ENCODE peak calls at places on chromosomes 5 and 9, in four cellular contexts. M, F, V and Q are unnamed samples.

GRCh38 chr9:127311239-127311741 is 46.7 kb downstream of the GARNL3 start:
- DNase-seq in M (no peak), F (peak; percentile 24), V (peak; percentile 71), Q (no peak)

GRCh38 chr5:113047234-113047633 is 70.6 kb downstream of the DCP2 start:
- DNase-seq in M (peak; percentile 73), F (no peak), V (peak; percentile 84), Q (no peak)

GRCh38 chr9:135661801-135662560 is 1.1 kb upstream of the LCN9 start:
- DNase-seq in M (no peak), F (no peak), V (no peak), Q (no peak)

GRCh38 chr9:133048595-133048994 is 13.2 kb upstream of the CEL start:
- DNase-seq in M (no peak), F (no peak), V (no peak), Q (no peak)

GRCh38 chr5:138212828-138213160 is 329 bp downstream of the CDC23 start:
- DNase-seq in M (no peak), F (no peak), V (no peak), Q (no peak)

GRCh38 chr5:41863871-41864486 is 6.2 kb downstream of the OXCT1 start:
- DNase-seq in M (no peak), F (no peak), V (peak; percentile 50), Q (no peak)

GRCh38 chr9:110844121-110844520 is 175.5 kb downstream of the MUSK start:
- DNase-seq in M (no peak), F (no peak), V (peak; percentile 9), Q (no peak)

GRCh38 chr9:129008469-129008965 is 19.6 kb downstream of the SH3GLB2 start:
- DNase-seq in M (no peak), F (no peak), V (no peak), Q (no peak)

GRCh38 chr5:67773439-67773988 is 442.0 kb upstream of the PIK3R1 start:
- DNase-seq in M (no peak), F (no peak), V (peak; percentile 96), Q (no peak)

GRCh38 chr5:89313804-89314588 is 431.0 kb upstream of the MEF2C start:
- DNase-seq in M (peak; percentile 75), F (no peak), V (peak; percentile 99), Q (peak; percentile 97)

DNA sequence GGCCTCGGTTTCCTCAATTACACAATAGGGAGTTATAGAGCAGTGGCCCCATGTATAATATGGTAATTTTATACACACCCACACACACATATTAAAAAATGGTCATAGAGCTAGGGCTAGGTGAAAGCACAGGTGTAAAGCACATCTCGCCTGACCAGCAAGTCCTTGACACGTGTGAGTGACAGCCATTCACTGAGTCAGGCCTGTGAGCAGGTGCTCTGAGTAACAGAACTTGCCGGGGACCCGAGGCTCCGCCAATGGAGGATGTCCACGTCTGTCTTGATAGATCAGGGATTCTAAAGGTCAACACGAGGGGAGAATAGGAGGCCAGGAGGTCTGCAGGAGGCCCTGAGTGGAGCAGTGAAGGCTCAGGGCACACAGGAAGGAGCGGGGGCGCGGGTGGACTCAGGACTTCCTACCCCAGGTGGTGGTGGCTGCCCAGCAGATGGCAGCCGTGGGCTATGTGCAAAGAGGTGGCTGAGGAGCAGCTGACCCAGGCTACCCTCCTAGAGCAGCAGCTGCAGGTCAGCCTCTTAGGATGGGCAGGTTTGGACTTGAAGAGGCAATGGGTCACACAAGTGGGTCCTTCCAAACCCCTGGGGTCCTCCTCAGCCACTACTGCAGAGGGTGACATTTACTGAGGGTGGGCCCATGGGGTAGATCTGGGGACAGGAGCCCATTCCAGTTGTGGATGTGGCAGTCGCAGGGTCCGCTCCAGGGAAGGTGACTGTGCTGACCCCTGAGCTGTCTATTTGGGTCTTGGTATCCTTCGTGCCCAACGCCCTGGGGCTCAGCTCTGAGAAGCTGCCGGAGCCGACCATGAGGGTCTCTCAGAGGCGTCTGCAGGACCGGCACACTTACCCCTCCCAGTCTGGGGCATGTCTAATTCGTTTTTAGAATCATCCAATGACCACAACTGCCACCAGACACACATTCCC is 45.9 kb downstream of the PRRT1B start:
- DNase-seq in M (no peak), F (peak; percentile 79), V (peak; percentile 63), Q (peak; percentile 48)
- TF ChIP-seq CTCF in M (peak; percentile 93), F (peak; percentile 83), V (peak; percentile 78), Q (peak; percentile 82)

GRCh38 chr9:85716031-85716877 is 25.5 kb downstream of the AGTPBP1 start:
- DNase-seq in M (no peak), F (no peak), V (peak; percentile 6), Q (no peak)
- TF ChIP-seq CTCF in M (no peak), F (no peak), V (peak; percentile 6), Q (peak; percentile 20)

GRCh38 chr9:89574309-89574708 is 30.5 kb upstream of the GADD45G start:
- DNase-seq in M (no peak), F (no peak), V (no peak), Q (no peak)

GRCh38 chr9:89579741-89580395 is 24.9 kb upstream of the GADD45G start:
- DNase-seq in M (no peak), F (no peak), V (no peak), Q (no peak)

GRCh38 chr9:89576404-89576824 is 28.4 kb upstream of the GADD45G start:
- DNase-seq in M (no peak), F (no peak), V (peak; percentile 13), Q (no peak)

GRCh38 chr9:89577363-89577762 is 27.4 kb upstream of the GADD45G start:
- DNase-seq in M (no peak), F (no peak), V (no peak), Q (no peak)
- TF ChIP-seq CTCF in M (no peak), F (no peak), V (no peak), Q (no peak)

DNA sequence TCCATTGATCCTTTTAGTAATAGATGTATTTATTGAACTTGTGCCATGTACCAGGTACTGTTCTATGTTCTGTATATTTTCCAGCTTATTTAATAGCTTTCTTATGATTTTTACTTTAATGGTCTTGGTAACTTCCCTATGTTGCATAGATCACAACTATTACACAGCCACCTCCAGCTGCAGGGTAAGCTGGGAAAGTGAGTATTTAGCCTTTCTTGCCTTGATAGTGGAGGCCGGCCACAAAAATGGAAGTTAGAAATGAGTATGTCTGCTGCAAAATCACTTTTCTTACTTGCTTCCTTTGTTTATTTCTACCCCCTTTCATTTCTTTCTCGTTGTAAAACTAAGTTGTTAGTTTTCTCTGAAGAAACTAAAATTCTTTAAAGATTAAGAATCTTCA is 43.1 kb upstream of the ANKDD1B start:
- DNase-seq in M (no peak), F (no peak), V (no peak), Q (no peak)
- TF ChIP-seq CTCF in M (no peak), F (no peak), V (no peak), Q (no peak)

DNA sequence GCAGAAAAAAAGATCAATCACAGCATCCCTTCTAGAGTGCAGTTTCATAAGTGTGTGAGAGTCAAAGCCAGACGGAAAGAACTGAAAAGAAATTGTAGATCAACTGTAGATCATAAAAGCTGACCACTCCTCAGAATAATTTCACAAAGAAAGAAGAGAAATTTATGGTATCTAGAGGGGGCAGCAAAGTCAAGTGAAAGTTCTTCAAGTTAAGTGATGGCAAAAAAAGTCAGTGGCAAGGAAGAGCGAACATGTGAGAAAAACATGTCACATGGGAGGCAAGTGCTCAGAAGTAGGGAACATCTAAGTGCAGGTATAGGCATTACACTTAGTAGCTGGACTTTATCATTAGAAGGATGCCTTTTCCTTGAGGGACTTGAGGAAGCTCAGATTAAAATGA is 245.1 kb upstream of the ISL1 start:
- DNase-seq in M (no peak), F (no peak), V (no peak), Q (no peak)
- TF ChIP-seq CTCF in M (no peak), F (no peak), V (no peak), Q (no peak)

GRCh38 chr5:90506221-90506620 is 23.2 kb downstream of the LYSMD3 start:
- DNase-seq in M (no peak), F (no peak), V (peak; percentile 67), Q (no peak)
- TF ChIP-seq CTCF in M (no peak), F (no peak), V (no peak), Q (no peak)

GRCh38 chr5:143208781-143209510 is 194.5 kb downstream of the NR3C1 start:
- DNase-seq in M (no peak), F (no peak), V (peak; percentile 69), Q (no peak)
- TF ChIP-seq CTCF in M (peak; percentile 16), F (no peak), V (peak; percentile 24), Q (peak; percentile 23)